ENCODE peak calls at places on chromosomes 4 and X, in four cellular contexts. A is midbrain, X is omental fat pad, F is PC-3. Q is an unnamed sample.

GRCh38 chr4:107666134-107666533 is 53.9 kb downstream of the PAPSS1 start:
- DNase-seq in X (no peak), F (peak), A (peak), Q (no peak)

GRCh38 chr4:6110681-6111353 is 89.5 kb downstream of the JAKMIP1 start:
- DNase-seq in A (no peak), F (no peak), X (no peak), Q (no peak)

GRCh38 chr4:13856387-13856786 is 228.9 kb upstream of the BOD1L1 start:
- DNase-seq in F (no peak), A (no peak), X (no peak), Q (no peak)

GRCh38 chr4:4572821-4573220 is 31.0 kb upstream of the STX18 start:
- DNase-seq in X (no peak), A (no peak), F (no peak), Q (no peak)

GRCh38 chrX:15849555-15849954 is 5.1 kb downstream of the AP1S2 start:
- DNase-seq in X (no peak), F (peak), A (no peak), Q (peak)

GRCh38 chr4:1356181-1356998 is 9.4 kb downstream of the UVSSA start:
- DNase-seq in X (peak), F (peak), A (peak), Q (peak)

GRCh38 chrX:118437283-118437682 is 58.3 kb upstream of the DOCK11 start:
- DNase-seq in F (no peak), A (no peak), X (no peak), Q (no peak)

GRCh38 chr4:128574706-128575105 is 234.8 kb upstream of the JADE1 start:
- DNase-seq in A (peak), X (peak), F (peak), Q (peak)

GRCh38 chr4:150501019-150501727 is 80.8 kb upstream of the MAB21L2 start:
- DNase-seq in X (no peak), A (no peak), F (peak), Q (no peak)

GRCh38 chrX:68807818-68808217 is 21.0 kb upstream of the EFNB1 start:
- DNase-seq in X (no peak), A (no peak), F (peak), Q (no peak)

GRCh38 chrX:14936561-14936960 is 63.3 kb downstream of the MOSPD2 start:
- DNase-seq in X (no peak), A (no peak), F (peak), Q (no peak)

GRCh38 chr4:130640583-130640982 is 1544.6 kb downstream of the C4orf33 start:
- DNase-seq in F (no peak), X (no peak), A (no peak), Q (no peak)

GRCh38 chr4:147355849-147356248 is 125.0 kb upstream of the EDNRA start:
- DNase-seq in X (no peak), A (no peak), F (peak), Q (no peak)

GRCh38 chr4:3826247-3827172 is 60.3 kb downstream of the ADRA2C start:
- DNase-seq in X (no peak), A (no peak), F (peak), Q (no peak)

GRCh38 chrX:9337056-9337455 is 127.8 kb upstream of the TBL1X start:
- DNase-seq in X (no peak), F (no peak), A (peak), Q (peak)

GRCh38 chr4:84237008-84237407 is 262.1 kb downstream of the NKX6-1 start:
- DNase-seq in X (no peak), A (no peak), F (peak), Q (no peak)

GRCh38 chr4:117134386-117134785 is 49.0 kb upstream of the TRAM1L1 start:
- DNase-seq in A (peak), F (peak), X (no peak), Q (peak)

GRCh38 chr4:4480685-4481393 is 61.0 kb downstream of the STX18 start:
- DNase-seq in X (no peak), A (peak), F (no peak), Q (peak)

GRCh38 chrX:29841750-29842149 is 373.6 kb upstream of the MAGEB2 start:
- DNase-seq in X (no peak), A (no peak), F (no peak), Q (no peak)

GRCh38 chrX:143648705-143649104 is 12.8 kb upstream of the SLITRK4 start:
- DNase-seq in A (no peak), F (peak), X (no peak), Q (no peak)

GRCh38 chr4:93693141-93693540 is 135.4 kb upstream of the ATOH1 start:
- DNase-seq in X (no peak), A (no peak), F (no peak), Q (no peak)

GRCh38 chrX:44352739-44353138 is 9.3 kb upstream of the EFHC2 start:
- DNase-seq in A (no peak), X (no peak), F (no peak), Q (no peak)

GRCh38 chr4:123889376-123889945 is 492.9 kb downstream of the SPRY1 start:
- DNase-seq in A (no peak), X (no peak), F (no peak), Q (no peak)

GRCh38 chr4:180426938-180427337 is 1816.3 kb upstream of the TENM3 start:
- DNase-seq in F (no peak), A (no peak), X (no peak), Q (no peak)

GRCh38 chrX:44303119-44303518 is 40.4 kb downstream of the EFHC2 start:
- DNase-seq in F (peak), X (no peak), A (no peak), Q (no peak)

GRCh38 chr4:134201216-134202098 is at the start of gene PABPC4L:
- DNase-seq in F (peak), X (no peak), A (no peak), Q (peak)

GRCh38 chr4:66567551-66567950 is 897.3 kb upstream of the EPHA5 start:
- DNase-seq in F (peak), A (no peak), X (no peak), Q (no peak)

GRCh38 chrX:17591741-17592110 is 145.6 kb upstream of the SCML1 start:
- DNase-seq in F (peak), X (no peak), A (no peak), Q (no peak)

GRCh38 chr4:137994858-137995257 is 247.3 kb downstream of the SLC7A11 start:
- DNase-seq in A (no peak), F (no peak), X (no peak), Q (no peak)

GRCh38 chr4:122309988-122310626 is 68.7 kb upstream of the ADAD1 start:
- DNase-seq in X (no peak), F (peak), A (peak), Q (no peak)

Q was measured in Ammon's horn.